ENCODE peak calls at places on chromosomes 11 and 22, in four cellular contexts. X is HCT116, N is K562, J is HepG2. L is an unnamed sample.

GRCh38 chr11:128302425-128303186 is 284.8 kb downstream of the ETS1 start:
- DNase-seq in X (no peak), N (no peak), J (no peak), L (no peak)

GRCh38 chr11:113419426-113420003 is 31.9 kb downstream of the ANKK1 start:
- DNase-seq in X (no peak), N (no peak), J (no peak), L (no peak)

GRCh38 chr11:122523841-122524531 is 131.5 kb upstream of the UBASH3B start:
- DNase-seq in X (no peak), N (no peak), J (no peak), L (no peak)

GRCh38 chr11:91946397-91947090 is 278.1 kb upstream of the FAT3 start:
- DNase-seq in X (no peak), N (no peak), J (no peak), L (no peak)

GRCh38 chr22:39349967-39350802 is at the start of gene SYNGR1:
- DNase-seq in X (no peak), N (no peak), J (no peak), L (no peak)

GRCh38 chr11:6771926-6772898 is at the start of gene OR2AG2:
- DNase-seq in X (no peak), N (no peak), J (no peak), L (no peak)

GRCh38 chr11:81303265-81303664 is 1430.4 kb downstream of the FAM181B start:
- DNase-seq in X (no peak), N (no peak), J (no peak), L (no peak)

GRCh38 chr22:38572065-38572464 is 2.1 kb upstream of the DMC1 start:
- DNase-seq in X (peak), N (peak), J (peak), L (no peak)

GRCh38 chr11:111382451-111382850 is 3.4 kb upstream of the POU2AF1 start:
- DNase-seq in X (no peak), N (no peak), J (no peak), L (no peak)

GRCh38 chr11:34787899-34788298 is 128.3 kb downstream of the APIP start:
- DNase-seq in X (no peak), N (no peak), J (no peak), L (no peak)

GRCh38 chr22:24270556-24271405 is at the start of gene SPECC1L:
- DNase-seq in X (peak), N (peak), J (peak), L (peak)

GRCh38 chr11:63993983-63994382 is 7.7 kb downstream of the OTUB1 start:
- DNase-seq in X (no peak), N (no peak), J (no peak), L (no peak)

GRCh38 chr11:26134481-26135355 is 197.2 kb upstream of the ANO3 start:
- DNase-seq in X (no peak), N (no peak), J (peak), L (no peak)

GRCh38 chr11:14373941-14374646 is 15.1 kb upstream of the RRAS2 start:
- DNase-seq in X (no peak), N (no peak), J (peak), L (no peak)

GRCh38 chr22:43343262-43343988 is at the start of gene SCUBE1:
- DNase-seq in X (no peak), N (peak), J (no peak), L (no peak)

GRCh38 chr11:126756416-126756815 is 244.2 kb downstream of the KIRREL3 start:
- DNase-seq in X (no peak), N (no peak), J (no peak), L (no peak)

GRCh38 chr11:48103621-48104561 is 112.7 kb upstream of the OR4B1 start:
- DNase-seq in X (no peak), N (no peak), J (peak), L (no peak)

GRCh38 chr11:92550411-92550810 is 325.8 kb downstream of the FAT3 start:
- DNase-seq in X (no peak), N (no peak), J (no peak), L (no peak)

GRCh38 chr22:19666663-19667593 is 47.4 kb upstream of the SEPTIN5 start:
- DNase-seq in X (no peak), N (peak), J (no peak), L (no peak)

GRCh38 chr11:130160460-130161090 is 993 bp downstream of the ST14 start:
- DNase-seq in X (no peak), N (no peak), J (no peak), L (no peak)

GRCh38 chr11:60984616-60985015 is 13.1 kb downstream of the CD6 start:
- DNase-seq in X (no peak), N (no peak), J (no peak), L (no peak)

GRCh38 chr11:125470355-125470754 is 25.7 kb downstream of the FEZ1 start:
- DNase-seq in X (no peak), N (no peak), J (no peak), L (no peak)

DNA sequence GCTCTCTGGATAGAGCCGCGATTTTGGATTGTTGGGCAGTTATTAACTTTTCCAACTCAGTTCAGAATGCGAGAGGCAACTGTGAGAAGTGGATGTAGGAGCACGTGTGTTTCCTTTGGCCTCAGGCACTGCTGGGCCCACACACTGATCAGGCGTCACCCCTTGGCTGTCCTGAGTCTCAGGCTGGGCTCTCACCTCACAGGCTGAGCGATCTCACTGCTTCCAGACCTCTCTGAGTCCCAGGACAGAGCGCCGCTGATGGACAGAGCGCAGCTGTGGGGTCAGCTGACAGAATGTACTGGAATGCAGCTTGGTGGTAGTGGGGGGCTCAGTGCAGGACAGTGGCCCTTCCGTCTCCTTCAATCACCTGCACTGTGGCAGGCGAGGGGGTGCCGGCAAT is 516.2 kb downstream of the TBC1D22A start:
- DNase-seq in X (no peak), N (no peak), J (no peak), L (no peak)
- TF ChIP-seq TCF7L2 in X (no peak), N (no peak), J (no peak), L (no peak)

GRCh38 chr22:49390954-49391353 is 436.7 kb downstream of the BRD1 start:
- DNase-seq in X (no peak), N (no peak), J (no peak), L (no peak)

GRCh38 chr22:49392841-49393510 is 434.7 kb downstream of the BRD1 start:
- DNase-seq in X (no peak), N (no peak), J (no peak), L (no peak)

GRCh38 chr22:49393526-49393925 is 434.1 kb downstream of the BRD1 start:
- DNase-seq in X (no peak), N (no peak), J (no peak), L (no peak)

GRCh38 chr22:49392247-49392646 is 435.4 kb downstream of the BRD1 start:
- DNase-seq in X (no peak), N (no peak), J (no peak), L (no peak)

GRCh38 chr22:49391436-49391835 is 436.2 kb downstream of the BRD1 start:
- DNase-seq in X (no peak), N (no peak), J (no peak), L (no peak)
- TF ChIP-seq TCF7L2 in X (no peak), N (no peak), J (no peak), L (no peak)

DNA sequence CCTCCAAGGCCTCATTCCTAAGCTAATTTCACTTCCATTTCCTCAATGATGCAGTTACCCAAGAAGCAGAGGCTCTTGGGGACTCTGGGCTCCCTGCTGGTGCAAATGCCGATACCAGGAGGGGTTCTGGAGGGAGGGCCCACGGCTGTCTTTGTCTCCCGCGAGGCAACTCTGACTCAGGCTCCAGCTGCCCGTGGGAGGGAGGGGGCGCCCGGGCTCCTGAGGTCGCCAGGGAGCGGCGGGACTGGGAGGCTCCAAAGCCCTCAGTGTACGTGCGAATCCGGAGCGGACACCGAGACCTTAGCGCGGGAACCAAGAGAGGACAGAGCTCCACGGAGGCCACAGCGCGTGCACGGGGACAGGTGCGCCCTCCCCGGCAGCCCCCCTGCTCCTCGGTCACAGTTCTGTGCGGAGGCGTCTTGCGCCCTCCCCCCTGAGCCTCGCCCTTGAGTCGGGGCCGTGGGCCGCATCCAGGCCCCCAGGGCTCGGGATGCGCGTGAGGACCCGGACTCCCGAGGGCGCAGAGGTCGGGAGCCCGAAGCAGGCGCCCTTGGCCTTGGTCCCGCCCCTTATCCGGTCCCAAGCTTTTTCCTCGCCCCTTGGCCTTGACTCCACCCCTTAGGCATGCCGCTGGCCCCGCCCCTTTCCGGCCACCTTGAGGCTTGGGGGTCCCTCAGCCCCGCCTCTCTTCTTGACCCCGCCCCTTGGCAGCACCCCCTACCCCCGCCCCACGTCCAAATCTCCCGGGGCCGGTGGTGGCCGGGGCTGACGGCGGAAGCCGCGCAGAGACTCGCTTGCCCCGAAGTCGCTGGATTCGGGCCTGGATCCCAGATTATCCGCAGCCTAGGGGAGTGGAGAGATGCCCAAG is 4.7 kb upstream of the SHISA8 start:
- DNase-seq in X (no peak), N (peak), J (no peak), L (no peak)
- TF ChIP-seq TCF7L2 in X (no peak), N (no peak), J (no peak), L (no peak)

DNA sequence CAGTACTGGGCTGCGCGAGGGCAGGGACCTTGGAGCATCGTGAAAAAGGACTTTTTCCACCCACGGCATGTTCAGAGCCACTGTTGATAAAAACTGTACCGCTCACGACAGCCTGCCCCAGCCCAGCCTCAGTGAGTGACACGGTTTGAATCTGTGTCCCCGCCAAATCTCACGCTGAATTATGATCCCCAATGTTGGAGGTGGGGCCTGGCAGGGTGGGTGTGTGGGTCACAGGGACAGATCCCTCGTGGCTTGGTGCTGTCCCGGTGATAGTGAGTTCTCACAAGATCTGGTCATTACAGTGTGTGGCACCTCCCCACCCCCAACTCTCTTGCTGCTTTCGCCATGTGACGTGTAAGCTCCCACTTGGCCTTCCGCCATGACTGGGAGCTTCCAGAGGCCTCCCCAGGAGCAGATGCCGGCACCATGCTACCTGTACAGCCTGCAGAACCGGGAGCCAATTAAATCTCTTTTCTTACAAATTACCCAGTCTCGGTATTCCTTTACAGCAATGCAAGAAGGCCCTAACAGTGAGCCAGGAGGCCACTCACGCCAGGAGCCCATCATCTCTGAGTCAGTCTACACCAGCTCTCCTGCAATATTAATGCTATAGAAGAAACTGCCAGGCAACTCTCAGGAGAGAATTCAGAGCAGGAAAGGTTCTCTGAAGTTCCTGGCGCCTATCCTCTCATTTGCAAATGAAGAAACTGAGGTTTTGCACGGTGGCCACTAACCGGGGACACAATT is 1.3 kb downstream of the TOLLIP start:
- DNase-seq in X (no peak), N (no peak), J (no peak), L (no peak)
- TF ChIP-seq TCF7L2 in X (no peak), N (no peak), J (no peak), L (no peak)

DNA sequence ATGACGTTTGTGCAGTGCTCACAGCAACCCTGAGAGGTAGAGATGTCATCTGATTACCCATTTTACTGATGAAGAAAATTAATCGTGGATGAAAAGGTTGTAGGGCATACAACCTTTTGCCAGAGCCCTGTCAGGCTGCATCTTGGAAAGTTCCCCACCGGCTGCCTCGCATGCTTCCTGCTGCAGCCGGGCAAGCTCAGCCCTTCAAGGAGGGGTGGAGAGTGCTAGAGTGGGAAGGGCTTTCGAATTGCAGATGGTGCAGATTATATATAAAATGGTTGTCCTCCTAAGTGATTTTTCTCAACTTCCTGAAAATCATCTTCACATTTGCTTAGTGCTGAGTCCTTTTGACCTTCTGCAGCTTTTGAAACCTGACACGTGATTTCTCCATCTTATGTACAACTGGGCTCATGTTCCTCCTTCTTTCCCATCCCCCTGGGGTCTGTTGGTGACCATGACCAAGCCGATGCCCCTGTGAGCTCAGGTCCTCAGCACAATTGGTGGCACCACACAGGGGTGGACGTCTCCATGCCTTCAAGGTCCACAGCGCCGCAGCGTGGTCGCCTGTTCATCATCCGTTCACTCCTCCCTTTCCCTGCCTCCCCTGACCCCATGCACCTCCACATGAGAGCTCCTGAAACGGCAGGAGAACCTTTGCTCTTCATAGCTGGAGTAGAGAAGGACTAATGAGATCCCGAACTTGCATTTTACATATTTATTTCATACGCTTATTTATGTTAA is 47.7 kb upstream of the MYO18B start:
- DNase-seq in X (no peak), N (no peak), J (no peak), L (no peak)
- TF ChIP-seq TCF7L2 in X (no peak), N (no peak), J (no peak), L (no peak)

DNA sequence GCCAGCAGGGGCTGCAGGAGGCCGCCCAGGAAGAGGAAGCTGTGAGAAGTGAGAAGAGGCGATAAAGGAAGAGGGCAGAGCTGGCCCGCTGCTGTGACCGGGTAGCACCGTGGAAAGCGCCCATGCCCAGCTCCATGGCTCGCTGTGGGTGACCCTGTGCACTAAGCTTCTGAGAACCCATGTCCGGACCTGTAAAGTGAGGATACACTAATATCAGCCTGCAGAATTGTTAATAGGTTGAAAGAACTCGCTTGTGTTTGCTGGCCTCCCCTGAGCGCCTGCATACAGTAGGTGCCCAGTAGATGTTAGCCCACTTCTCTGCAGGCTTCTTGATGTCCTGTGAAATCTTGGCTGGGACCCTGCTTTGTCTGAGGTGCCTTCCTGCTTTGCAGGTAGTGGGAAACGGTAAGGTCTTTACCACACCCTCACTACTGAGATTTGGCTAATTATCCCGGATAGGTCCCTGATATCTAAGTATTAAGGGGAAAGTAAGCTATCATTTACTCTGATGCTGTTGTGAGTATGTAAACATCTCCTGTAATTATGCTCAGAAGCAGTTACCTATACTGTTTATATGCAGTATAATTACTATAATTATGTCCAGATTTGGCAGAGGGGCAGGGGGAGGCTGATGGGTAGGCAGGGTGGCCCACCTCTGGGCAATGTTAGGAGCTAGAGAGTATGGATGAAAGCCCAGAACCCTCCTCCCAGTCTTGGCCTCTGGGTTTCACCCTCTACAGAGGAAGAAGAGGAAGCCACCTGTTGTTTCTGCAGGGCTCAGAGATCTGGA is 1.2 kb upstream of the ARRB1 start:
- DNase-seq in X (no peak), N (no peak), J (no peak), L (no peak)
- TF ChIP-seq TCF7L2 in X (no peak), N (no peak), J (no peak), L (no peak)

DNA sequence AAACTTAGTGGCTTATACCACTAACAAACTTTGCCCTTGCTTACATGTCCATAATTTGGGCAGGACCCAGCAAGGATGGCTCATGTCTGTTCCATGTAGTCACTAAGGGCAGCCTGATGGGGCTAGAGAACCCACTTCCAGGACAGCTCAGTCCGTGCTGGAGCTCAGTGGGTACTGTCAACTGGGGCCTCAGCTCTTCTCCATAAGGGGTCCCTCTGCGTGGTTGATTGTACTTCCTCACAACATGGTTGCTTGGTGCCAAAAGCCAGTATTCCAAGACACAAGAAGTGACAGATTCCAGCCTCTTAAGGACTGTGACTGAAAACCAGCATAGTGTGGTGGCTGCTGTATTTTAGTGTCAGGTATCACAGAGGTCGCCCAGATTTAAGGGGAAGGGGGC is 675.2 kb downstream of the TBC1D22A start:
- DNase-seq in X (no peak), N (no peak), J (no peak), L (no peak)
- TF ChIP-seq TCF7L2 in X (no peak), N (no peak), J (no peak), L (no peak)

GRCh38 chr11:8080069-8080670 is 841 bp upstream of the TUB start:
- DNase-seq in X (no peak), N (no peak), J (no peak), L (no peak)

GRCh38 chr11:8081591-8082021 is 595 bp downstream of the TUB start:
- DNase-seq in X (no peak), N (no peak), J (no peak), L (no peak)

GRCh38 chr11:8082391-8083087 is 1.5 kb downstream of the TUB start:
- DNase-seq in X (no peak), N (no peak), J (no peak), L (no peak)

GRCh38 chr11:8079111-8079675 is 1.8 kb upstream of the TUB start:
- DNase-seq in X (no peak), N (no peak), J (no peak), L (no peak)

DNA sequence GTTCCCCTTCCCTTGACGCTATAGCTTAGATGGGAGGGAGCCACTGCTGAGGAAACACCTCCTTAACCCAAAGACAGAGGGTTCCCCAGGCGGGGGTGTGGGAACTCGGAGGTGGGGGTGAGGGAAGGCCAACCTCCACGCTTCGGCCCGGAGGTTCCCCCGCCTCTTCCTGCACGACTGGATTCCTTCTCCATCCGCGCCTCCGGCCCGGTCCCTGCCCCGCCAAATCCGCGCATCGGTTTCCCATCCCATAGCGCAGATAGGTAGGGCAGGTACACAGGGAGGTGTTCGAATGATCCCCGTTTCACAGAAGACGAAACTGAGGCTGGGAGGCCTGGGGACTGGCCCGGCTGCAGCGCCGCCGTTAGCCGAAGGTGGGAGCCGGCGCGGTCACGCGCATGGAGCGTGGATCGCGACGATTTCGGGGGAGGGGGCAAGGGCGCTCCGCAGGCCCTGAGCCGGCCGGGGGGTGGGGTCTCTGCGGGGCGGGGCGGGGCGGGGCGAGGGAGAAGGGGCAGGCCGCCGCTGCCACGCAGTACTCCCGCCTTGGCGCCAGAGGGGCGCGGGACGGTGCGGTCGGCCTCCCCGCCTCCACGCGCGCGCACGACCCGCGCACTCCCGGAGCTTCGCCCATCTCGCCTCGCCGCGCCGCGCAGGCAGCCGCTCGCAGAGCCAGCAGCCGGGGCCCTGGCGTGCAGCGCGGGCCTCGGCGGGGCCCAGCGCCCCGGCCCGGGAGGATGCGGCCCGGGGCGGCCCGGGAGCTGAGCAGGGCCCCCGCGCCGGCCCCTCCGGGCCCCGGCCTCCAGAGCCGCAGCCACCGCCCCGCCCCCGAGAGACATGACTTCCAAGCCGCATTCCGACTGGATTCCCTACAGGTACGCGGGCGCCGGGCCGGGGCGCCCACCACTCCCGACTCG is at the start of gene TUB:
- DNase-seq in X (no peak), N (no peak), J (no peak), L (no peak)
- TF ChIP-seq TCF7L2 in X (no peak), N (no peak), J (no peak), L (no peak)